ENCODE peak calls at places on chromosomes 12 and 14, in six cellular contexts. V is CD8-positive, alpha-beta T cell; Q is SK-N-SH; Z is colonic mucosa; S is uterus; L is upper lobe of right lung. C is an unnamed sample. For H3K36me3 and H3K9me3, the result is how much of the 10 kb centered on the place peaks cover.

GRCh38 chr14:72576258-72576657 is 317.6 kb downstream of the DPF3 start:
- DNase-seq in S (no peak), Z (no peak), Q (no peak), L (no peak), V (no peak), C (no peak)

GRCh38 chr14:53515264-53515663 is 362.1 kb upstream of the DDHD1 start:
- DNase-seq in S (no peak), Q (no peak), V (no peak), L (no peak), Z (no peak), C (no peak)

GRCh38 chr14:101191086-101191881 is 287.8 kb upstream of the RTL1 start:
- DNase-seq in Q (no peak), L (peak), V (no peak), Z (peak), S (no peak), C (no peak)

GRCh38 chr14:63899953-63900352 is 47.1 kb downstream of the SYNE2 start:
- DNase-seq in L (no peak), S (no peak), Q (no peak), Z (no peak), V (no peak), C (no peak)

GRCh38 chr12:45349911-45350310 is 134.0 kb downstream of the ANO6 start:
- DNase-seq in Z (no peak), Q (no peak), V (no peak), L (no peak), S (no peak), C (no peak)

GRCh38 chr12:100574262-100575074 is 984 bp downstream of the GAS2L3 start:
- DNase-seq in Z (peak), S (no peak), L (no peak), Q (peak), V (no peak), C (peak)

GRCh38 chr12:127588224-127588623 is 678.7 kb upstream of the TMEM132C start:
- DNase-seq in Z (peak), S (no peak), Q (no peak), L (no peak), V (no peak), C (no peak)

GRCh38 chr12:113222730-113223531 is 1.7 kb downstream of the TPCN1 start:
- DNase-seq in V (no peak), Z (peak), Q (no peak), L (no peak), S (peak), C (peak)

GRCh38 chr12:28086521-28086920 is 103.7 kb upstream of the CCDC91 start:
- DNase-seq in Z (no peak), V (no peak), L (no peak), Q (no peak), S (no peak), C (no peak)

GRCh38 chr12:62895351-62895750 is 39.6 kb downstream of the PPM1H start:
- DNase-seq in L (no peak), S (no peak), V (no peak), Q (no peak), Z (no peak), C (no peak)

GRCh38 chr12:54701940-54702592 is 53.9 kb upstream of the DCD start:
- DNase-seq in V (no peak), Z (no peak), L (no peak), Q (peak), S (no peak), C (peak)

GRCh38 chr12:118958520-118958919 is 22.8 kb upstream of the SRRM4 start:
- DNase-seq in Z (no peak), V (no peak), Q (no peak), S (no peak), L (no peak), C (no peak)

GRCh38 chr14:63204407-63205280 is at the start of gene RHOJ:
- DNase-seq in Z (no peak), Q (no peak), V (no peak), L (no peak), S (peak), C (no peak)

GRCh38 chr12:92140919-92141536 is 4.6 kb downstream of the BTG1 start:
- DNase-seq in L (no peak), Q (no peak), V (no peak), S (no peak), Z (no peak), C (no peak)

GRCh38 chr12:88946377-88946997 is 366.2 kb upstream of the KITLG start:
- DNase-seq in Z (no peak), Q (no peak), L (no peak), S (no peak), V (no peak), C (no peak)

GRCh38 chr12:70507442-70507841 is 129.8 kb downstream of the PTPRB start:
- DNase-seq in L (no peak), Q (no peak), V (no peak), S (no peak), Z (no peak), C (no peak)

GRCh38 chr12:4383304-4383865 is 3.9 kb upstream of the FGF23 start:
- DNase-seq in L (no peak), Q (peak), Z (no peak), V (no peak), S (no peak), C (peak)

GRCh38 chr12:52618216-52618615 is at the start of gene KRT73:
- DNase-seq in L (no peak), Z (peak), V (no peak), Q (no peak), S (no peak), C (no peak)

GRCh38 chr12:1594045-1594294 is 411 bp downstream of the FBXL14 start:
- DNase-seq in L (peak), S (no peak), Q (peak), V (no peak), Z (peak), C (no peak)

GRCh38 chr12:114667669-114668150 is 16.3 kb downstream of the TBX3 start:
- DNase-seq in Z (no peak), V (no peak), L (no peak), S (no peak), Q (no peak), C (no peak)

GRCh38 chr14:33186656-33187055 is 248.0 kb downstream of the NPAS3 start:
- DNase-seq in S (no peak), Q (no peak), L (no peak), V (no peak), Z (no peak), C (no peak)

GRCh38 chr12:90090929-90091651 is 382.5 kb upstream of the ATP2B1 start:
- DNase-seq in S (no peak), Q (no peak), Z (peak), V (no peak), L (no peak), C (peak)

GRCh38 chr14:61602733-61603077 is 92.6 kb upstream of the HIF1A start:
- DNase-seq in V (no peak), S (no peak), Q (no peak), L (no peak), Z (peak), C (peak)

GRCh38 chr14:76939015-76939742 is 89.3 kb downstream of the IRF2BPL start:
- DNase-seq in Z (no peak), V (no peak), S (no peak), L (no peak), Q (no peak), C (no peak)

GRCh38 chr12:109581856-109582255 is 8.3 kb downstream of the MVK start:
- DNase-seq in Q (no peak), S (no peak), V (no peak), L (no peak), Z (no peak), C (no peak)

GRCh38 chr14:90443161-90444076 is 46.6 kb downstream of the CALM1 start:
- DNase-seq in Z (no peak), Q (no peak), S (no peak), V (no peak), L (peak), C (no peak)

GRCh38 chr14:68622856-68623255 is 170.0 kb downstream of the ZFP36L1 start:
- DNase-seq in Q (no peak), L (no peak), V (no peak), S (no peak), Z (peak), C (no peak)

GRCh38 chr12:26196424-26196722 is 1.0 kb downstream of the SSPN start:
- DNase-seq in L (no peak), Z (no peak), Q (peak), S (no peak), V (no peak), C (no peak)

GRCh38 chr14:75823334-75823733 is 158.5 kb downstream of the TGFB3 start:
- DNase-seq in V (no peak), Q (no peak), L (no peak), Z (no peak), S (peak), C (no peak)

GRCh38 chr14:31937730-31938346 is 139.3 kb upstream of the ARHGAP5 start:
- DNase-seq in Q (no peak), V (peak), Z (peak), S (no peak), L (no peak), C (peak)

GRCh38 chr14:93033983-93034670 is 81.6 kb downstream of the ITPK1 start:
- DNase-seq in V (peak), S (no peak), L (no peak), Z (no peak), Q (peak), C (peak)

GRCh38 chr12:109542014-109542413 is 31.3 kb downstream of the MMAB start:
- DNase-seq in S (no peak), L (no peak), V (no peak), Z (no peak), Q (no peak), C (no peak)

GRCh38 chr12:119182701-119183493 is 4.2 kb downstream of the HSPB8 start:
- DNase-seq in L (no peak), Q (no peak), S (no peak), V (no peak), Z (no peak), C (no peak)

GRCh38 chr12:68020049-68020448 is 30.8 kb downstream of the IFNG-AS1 start:
- DNase-seq in Q (no peak), V (no peak), L (no peak), Z (no peak), S (no peak), C (no peak)

GRCh38 chr12:123232807-123233504 is at the start of the genes MPHOSPH9 and MTRFR:
- DNase-seq in S (peak), Z (peak), L (peak), Q (peak), V (peak), C (peak)

GRCh38 chr14:97218336-97218712 is 421.1 kb downstream of the VRK1 start:
- DNase-seq in L (no peak), S (no peak), V (no peak), Q (no peak), Z (no peak), C (no peak)

GRCh38 chr12:118821386-118821928 is 159.9 kb upstream of the SRRM4 start:
- DNase-seq in L (no peak), V (no peak), S (no peak), Z (no peak), Q (peak), C (no peak)

GRCh38 chr12:117120787-117121186 is 21.6 kb upstream of the TESC start:
- DNase-seq in L (peak), Q (no peak), Z (no peak), S (no peak), V (no peak), C (no peak)

GRCh38 chr12:103197725-103198388 is 240.4 kb downstream of the ASCL1 start:
- DNase-seq in Q (no peak), V (no peak), S (no peak), L (no peak), Z (no peak), C (no peak)

GRCh38 chr12:121424632-121424992 is 24.7 kb downstream of the RNF34 start:
- DNase-seq in Z (no peak), Q (no peak), V (no peak), L (no peak), S (no peak), C (no peak)
- H3K36me3 ChIP-seq in Z (under half), Q (half or more), V (half or more), L (half or more), S (under half), C (under half)

GRCh38 chr14:73662439-73663056 is 17.8 kb downstream of the DNAL1 start:
- DNase-seq in S (peak), Z (peak), L (no peak), Q (peak), V (no peak), C (peak)
- TF ChIP-seq CTCF in S (no peak), Z (no peak), L (no peak), Q (peak), V (no peak), C (peak)

GRCh38 chr14:98564006-98564405 is 708.0 kb downstream of the BCL11B start:
- DNase-seq in V (no peak), L (no peak), Q (no peak), Z (no peak), S (no peak), C (no peak)
- H3K9me3 ChIP-seq in V (under half), L (under half), Q (under half), Z (under half), S (under half), C (under half)

GRCh38 chr12:6532927-6533652 is 1.2 kb upstream of the GAPDH start:
- DNase-seq in Q (peak), S (peak), V (no peak), Z (peak), L (peak), C (peak)

GRCh38 chr12:6533653-6534157 is 612 bp upstream of the GAPDH start:
- DNase-seq in Z (peak), Q (peak), S (peak), L (peak), V (no peak), C (peak)

GRCh38 chr12:6530576-6531260 is 3.6 kb upstream of the GAPDH start:
- DNase-seq in Z (no peak), V (no peak), S (no peak), L (no peak), Q (no peak), C (no peak)

GRCh38 chr12:6534158-6534913 is at the start of gene GAPDH:
- DNase-seq in Q (peak), L (peak), V (peak), Z (peak), S (peak), C (peak)

GRCh38 chr12:6532051-6532926 is 2.0 kb upstream of the GAPDH start:
- DNase-seq in V (peak), Q (peak), L (no peak), S (peak), Z (peak), C (peak)
- H3K36me3 ChIP-seq in V (under half), Q (under half), L (half or more), S (under half), Z (under half), C (under half)

GRCh38 chr12:132923356-132923909 is 32.7 kb downstream of the ZNF605 start:
- DNase-seq in S (no peak), L (no peak), V (no peak), Q (no peak), Z (no peak), C (no peak)

GRCh38 chr12:132922676-132923075 is 33.4 kb downstream of the ZNF605 start:
- DNase-seq in V (no peak), L (no peak), S (no peak), Q (no peak), Z (no peak), C (no peak)

GRCh38 chr12:132918680-132919079 is 31.3 kb upstream of the CHFR start:
- DNase-seq in S (no peak), L (no peak), Z (no peak), V (no peak), Q (no peak), C (no peak)

GRCh38 chr12:132924356-132924755 is 31.8 kb downstream of the ZNF605 start:
- DNase-seq in Q (no peak), L (no peak), V (no peak), S (no peak), Z (no peak), C (no peak)

DNA sequence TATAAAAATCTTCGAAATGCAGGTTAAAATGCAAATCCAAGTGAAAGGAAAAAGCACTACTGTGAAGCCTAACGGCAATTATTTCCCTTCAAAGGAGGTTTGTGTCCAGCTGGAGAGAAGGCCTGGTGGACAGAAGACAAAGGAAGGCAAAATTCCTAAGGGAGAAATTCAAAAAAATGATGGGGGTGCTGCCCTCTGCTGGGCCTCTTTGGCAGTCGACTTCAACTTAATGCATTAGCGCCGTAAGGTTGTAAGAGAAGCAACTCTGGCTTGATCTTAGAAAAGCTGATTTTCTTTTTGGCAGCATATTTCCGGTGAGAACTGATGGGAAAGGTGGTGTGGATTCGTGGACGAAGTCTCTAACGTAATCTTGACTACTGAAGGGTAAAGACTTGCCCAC is 34.3 kb upstream of the CHFR start:
- DNase-seq in L (no peak), V (no peak), S (no peak), Q (no peak), Z (no peak), C (no peak)
- TF ChIP-seq CTCF in L (no peak), V (no peak), S (no peak), Q (peak), Z (no peak), C (peak)

DNA sequence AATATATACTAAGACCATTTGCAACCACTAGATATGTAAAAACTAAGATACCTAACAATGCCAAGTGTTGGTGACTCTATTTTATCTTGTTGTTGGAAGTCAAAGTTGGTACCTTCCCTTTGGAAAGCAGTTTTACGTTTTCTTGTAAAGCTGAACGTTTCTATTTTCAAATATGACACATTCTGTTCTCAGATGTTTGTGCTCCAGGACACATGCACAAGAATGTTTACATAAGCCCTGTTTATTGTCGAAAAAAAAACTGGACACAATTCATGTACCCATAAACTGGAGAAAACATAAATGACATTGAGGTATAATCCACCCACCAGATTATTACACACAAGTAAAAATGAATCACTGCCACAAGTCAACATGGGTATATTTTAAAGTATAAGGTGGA is 967.4 kb downstream of the BCL11B start:
- DNase-seq in L (no peak), V (no peak), Q (no peak), Z (no peak), S (no peak), C (no peak)
- H3K9me3 ChIP-seq in L (under half), V (under half), Q (under half), Z (under half), S (under half), C (under half)

GRCh38 chr12:56118688-56119045 is 601 bp downstream of the ZC3H10 start:
- DNase-seq in V (no peak), Z (no peak), Q (no peak), L (no peak), S (no peak), C (no peak)

GRCh38 chr12:56117778-56118687 is at the start of gene ZC3H10:
- DNase-seq in Z (peak), L (peak), S (peak), Q (peak), V (peak), C (peak)

GRCh38 chr12:56114084-56114483 is 2.3 kb upstream of the RPL41 start:
- DNase-seq in V (no peak), Z (no peak), S (no peak), L (no peak), Q (no peak), C (no peak)

GRCh38 chr12:56116267-56117081 is at the start of gene RPL41:
- DNase-seq in V (peak), Q (peak), Z (peak), L (peak), S (peak), C (peak)

DNA sequence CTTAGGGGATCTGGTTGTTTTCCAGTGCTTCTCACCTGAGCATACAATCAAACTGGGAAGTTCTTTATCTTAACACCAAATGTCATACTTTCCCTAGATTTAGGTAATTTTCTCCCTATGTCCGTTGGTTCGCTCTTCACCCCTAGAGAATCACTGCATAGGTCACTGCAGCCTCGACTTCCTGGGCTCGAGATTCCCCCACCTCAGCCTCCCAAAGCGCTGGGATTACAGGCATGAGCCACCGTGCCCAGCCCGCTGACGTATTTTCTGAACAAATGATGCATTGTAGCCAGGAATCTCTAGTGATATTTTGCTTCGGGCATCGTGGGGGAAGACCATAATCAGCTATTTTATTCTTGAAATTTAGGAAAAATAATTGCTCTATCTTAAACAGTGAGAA is 1.1 kb upstream of the RPL41 start:
- DNase-seq in Q (no peak), L (no peak), V (no peak), S (no peak), Z (no peak), C (no peak)
- H3K36me3 ChIP-seq in Q (under half), L (under half), V (under half), S (under half), Z (under half), C (under half)

GRCh38 chr12:107322063-107322462 is 228.7 kb upstream of the CRY1 start:
- DNase-seq in S (no peak), Q (no peak), Z (no peak), L (no peak), V (no peak), C (no peak)

GRCh38 chr12:107320929-107321618 is 227.7 kb upstream of the CRY1 start:
- DNase-seq in L (no peak), S (no peak), Q (peak), Z (no peak), V (peak), C (peak)

GRCh38 chr12:107318804-107319535 is 225.6 kb upstream of the CRY1 start:
- DNase-seq in Q (peak), Z (no peak), L (no peak), S (no peak), V (no peak), C (peak)

GRCh38 chr12:107319536-107320030 is 226.2 kb upstream of the CRY1 start:
- DNase-seq in V (no peak), Z (no peak), Q (peak), L (no peak), S (no peak), C (no peak)

GRCh38 chr12:107320031-107320928 is 226.9 kb upstream of the CRY1 start:
- DNase-seq in L (peak), Q (peak), V (peak), S (no peak), Z (peak), C (no peak)
- TF ChIP-seq CTCF in L (no peak), Q (no peak), V (no peak), S (no peak), Z (no peak), C (no peak)

GRCh38 chr12:20963762-20964161 is 153.3 kb downstream of the SLCO1B3 start:
- DNase-seq in S (no peak), V (no peak), Z (no peak), L (no peak), Q (no peak), C (no peak)
- H3K9me3 ChIP-seq in S (under half), V (under half), Z (under half), L (under half), Q (under half), C (under half)

GRCh38 chr12:14284189-14284722 is 81.2 kb upstream of the ATF7IP start:
- DNase-seq in L (no peak), Z (no peak), S (peak), V (no peak), Q (no peak), C (no peak)
- H3K36me3 ChIP-seq in L (under half), Z (under half), S (under half), V (under half), Q (under half), C (under half)